ENCODE peak calls at places on chromosomes 11 and 22, in ten cellular contexts. T is HEK293T; Z is stimulated activated CD4-positive, alpha-beta T cell treated with anti-CD3 and anti-CD28 coated beads, Interleukin-1b, Interleukin-23, amount 100 ng/mL, for 24 hours; F is NCI-H2081; N is WTC11; E is foreskin fibroblast; K is GM12878; Y is RCC 7860; I is HFF-Myc; L is Peyer's patch. W is an unnamed sample.

GRCh38 chr11:117181586-117182550 is 3.3 kb downstream of the SIDT2 start:
- DNase-seq in F (no peak), E (no peak), I (no peak), N (no peak), T (no peak), L (no peak), Z (no peak), Y (no peak), K (no peak), W (no peak)

GRCh38 chr11:75652936-75653335 is 15.9 kb downstream of the MAP6 start:
- DNase-seq in N (no peak), F (no peak), T (no peak), I (no peak), Y (no peak), E (no peak), K (no peak), Z (no peak), L (no peak), W (no peak)

GRCh38 chr11:18322818-18323570 is 627 bp downstream of the GTF2H1 start:
- DNase-seq in E (no peak), N (no peak), Z (no peak), L (no peak), K (no peak), F (no peak), Y (no peak), I (no peak), T (no peak), W (no peak)

GRCh38 chr22:31044262-31044861 is 36.8 kb upstream of the SMTN start:
- DNase-seq in F (no peak), Z (no peak), K (no peak), N (no peak), E (peak), I (no peak), L (peak), Y (no peak), T (no peak), W (no peak)

GRCh38 chr11:78742430-78742829 is 167.8 kb upstream of the NARS2 start:
- DNase-seq in F (peak), E (peak), Y (peak), T (no peak), Z (no peak), N (no peak), L (no peak), I (no peak), K (no peak), W (no peak)

GRCh38 chr11:43732225-43732624 is 51.7 kb downstream of the HSD17B12 start:
- DNase-seq in F (no peak), K (no peak), I (no peak), L (no peak), Y (no peak), T (no peak), Z (no peak), E (no peak), N (no peak), W (no peak)

GRCh38 chr11:57499413-57499982 is 16.0 kb downstream of the SLC43A1 start:
- DNase-seq in I (peak), N (peak), Y (no peak), L (peak), F (no peak), Z (no peak), K (no peak), E (peak), T (peak), W (peak)

GRCh38 chr11:120413480-120413879 is 77.3 kb downstream of the ARHGEF12 start:
- DNase-seq in L (no peak), I (peak), K (no peak), F (no peak), Y (no peak), N (no peak), Z (no peak), T (no peak), E (peak), W (peak)

GRCh38 chr11:13983081-13983751 is 20.7 kb downstream of the SPON1 start:
- DNase-seq in T (peak), Z (no peak), K (no peak), L (no peak), E (peak), F (no peak), I (no peak), Y (no peak), N (no peak), W (no peak)

GRCh38 chr11:25298450-25298849 is 801.6 kb downstream of the LUZP2 start:
- DNase-seq in Y (no peak), I (no peak), E (no peak), Z (no peak), F (no peak), N (no peak), T (no peak), K (no peak), L (no peak), W (no peak)

GRCh38 chr22:37905534-37906363 is at the start of gene MICALL1:
- DNase-seq in E (peak), N (peak), L (peak), K (no peak), I (no peak), Z (peak), F (peak), Y (peak), T (peak), W (peak)

GRCh38 chr11:67674442-67674871 is at the start of gene ALDH3B2:
- DNase-seq in Z (no peak), N (no peak), L (no peak), E (no peak), F (no peak), K (no peak), T (no peak), Y (no peak), I (no peak), W (no peak)

GRCh38 chr11:104214517-104214916 is 50.6 kb upstream of the PDGFD start:
- DNase-seq in N (no peak), F (no peak), T (no peak), K (no peak), Y (no peak), L (no peak), Z (no peak), I (no peak), E (no peak), W (no peak)

GRCh38 chr22:38258895-38259294 is 13.9 kb downstream of the TMEM184B start:
- DNase-seq in K (no peak), I (no peak), Z (no peak), F (no peak), N (no peak), Y (no peak), L (no peak), T (no peak), E (no peak), W (no peak)

GRCh38 chr22:30575859-30576258 is 1.4 kb upstream of the GAL3ST1 start:
- DNase-seq in Y (no peak), F (no peak), K (no peak), E (no peak), I (no peak), N (no peak), L (no peak), Z (no peak), T (no peak), W (no peak)

GRCh38 chr11:66727282-66727882 is 1.6 kb downstream of the SPTBN2 start:
- DNase-seq in N (peak), T (peak), K (no peak), L (no peak), I (no peak), Z (no peak), E (peak), Y (no peak), F (peak), W (no peak)

GRCh38 chr22:31943976-31944699 is at the start of gene YWHAH:
- DNase-seq in I (peak), L (peak), K (peak), E (peak), T (peak), Z (peak), F (peak), N (peak), Y (peak), W (peak)

GRCh38 chr11:100719809-100720221 is 32.7 kb downstream of the ARHGAP42 start:
- DNase-seq in E (peak), K (no peak), Z (no peak), N (peak), T (no peak), I (peak), L (no peak), F (peak), Y (peak), W (peak)

GRCh38 chr11:27011560-27012253 is 17.8 kb downstream of the FIBIN start:
- DNase-seq in I (no peak), E (no peak), F (no peak), L (no peak), N (no peak), K (no peak), Z (no peak), T (no peak), Y (no peak), W (no peak)

GRCh38 chr11:27390959-27391326 is 27.9 kb upstream of the CCDC34 start:
- DNase-seq in E (peak), N (no peak), Y (no peak), L (no peak), I (no peak), T (no peak), Z (no peak), F (no peak), K (no peak), W (no peak)

GRCh38 chr11:19955660-19956059 is 204.6 kb downstream of the DBX1 start:
- DNase-seq in L (no peak), K (no peak), F (no peak), E (no peak), T (no peak), I (no peak), Y (no peak), Z (no peak), N (no peak), W (no peak)

GRCh38 chr11:90178751-90179150 is 44.1 kb downstream of the CHORDC1 start:
- DNase-seq in N (no peak), L (no peak), T (no peak), K (no peak), I (no peak), Y (no peak), Z (no peak), F (no peak), E (no peak), W (no peak)

GRCh38 chr11:77073328-77074001 is 6.7 kb downstream of the CAPN5 start:
- DNase-seq in Z (no peak), T (no peak), I (peak), Y (peak), F (no peak), L (peak), N (no peak), E (peak), K (no peak), W (peak)

GRCh38 chr11:59158206-59159068 is 13.5 kb upstream of the DTX4 start:
- DNase-seq in T (peak), I (peak), Z (no peak), F (peak), E (peak), Y (peak), L (peak), K (no peak), N (peak), W (peak)

GRCh38 chr11:121194731-121195596 is 93.9 kb downstream of the TECTA start:
- DNase-seq in N (peak), I (peak), K (peak), Z (peak), E (peak), L (peak), Y (peak), T (peak), F (peak), W (peak)

GRCh38 chr11:125451400-125452124 is 44.5 kb downstream of the FEZ1 start:
- DNase-seq in K (no peak), Z (no peak), I (no peak), E (peak), N (peak), Y (no peak), L (peak), F (no peak), T (peak), W (no peak)

GRCh38 chr11:120142072-120142423 is 4.1 kb upstream of the TRIM29 start:
- DNase-seq in Z (no peak), Y (no peak), T (no peak), K (no peak), E (no peak), L (no peak), F (no peak), I (no peak), N (no peak), W (no peak)

GRCh38 chr22:43002198-43002577 is 12.8 kb downstream of the PACSIN2 start:
- DNase-seq in T (no peak), Y (peak), F (no peak), Z (no peak), N (no peak), E (peak), K (no peak), L (no peak), I (no peak), W (no peak)

W was measured in fibroblast of the conjunctiva.